ENCODE peak calls at places on chromosomes 5 and 9, in nine cellular contexts. T is tibial nerve; G is SW480; V is NCI-H1417; U is nucleus accumbens; Q is Jurkat, Clone E6-1; M is CD8-positive, alpha-beta T cell; O is cardiac muscle cell; Y is neural crest cell. F is an unnamed sample.

GRCh38 chr9:121942313-121942712 is 150.8 kb downstream of the TTLL11 start:
- DNase-seq in T (no peak), G (no peak), V (no peak), U (no peak), Q (no peak), M (no peak), O (no peak), Y (no peak), F (no peak)

GRCh38 chr5:139181835-139182452 is 16.2 kb downstream of the SIL1 start:
- DNase-seq in T (no peak), G (peak), V (no peak), U (no peak), Q (no peak), M (no peak), O (no peak), Y (peak), F (peak)

GRCh38 chr5:171667341-171668096 is 118.1 kb upstream of the SMIM23 start:
- DNase-seq in T (peak), G (peak), V (no peak), U (no peak), Q (no peak), M (no peak), O (no peak), Y (no peak), F (peak)

GRCh38 chr5:39106332-39106731 is 32.1 kb upstream of the RICTOR start:
- DNase-seq in T (no peak), G (peak), V (no peak), U (no peak), Q (no peak), M (no peak), O (no peak), Y (no peak), F (no peak)

GRCh38 chr5:67793418-67793817 is 422.1 kb upstream of the PIK3R1 start:
- DNase-seq in T (no peak), G (no peak), V (no peak), U (no peak), Q (no peak), M (no peak), O (no peak), Y (no peak), F (no peak)

GRCh38 chr9:6703898-6704639 is 53.7 kb upstream of the KDM4C start:
- DNase-seq in T (peak), G (peak), V (peak), U (peak), Q (peak), M (peak), O (peak), Y (peak), F (peak)

GRCh38 chr9:101119206-101119819 is 90.8 kb downstream of the PLPPR1 start:
- DNase-seq in T (no peak), G (peak), V (peak), U (peak), Q (peak), M (no peak), O (peak), Y (peak), F (peak)

GRCh38 chr5:79742549-79743136 is 53.0 kb downstream of the CMYA5 start:
- DNase-seq in T (no peak), G (no peak), V (no peak), U (no peak), Q (no peak), M (no peak), O (no peak), Y (no peak), F (no peak)

GRCh38 chr5:120293796-120294195 is 170.3 kb upstream of the PRR16 start:
- DNase-seq in T (no peak), G (no peak), V (no peak), U (no peak), Q (no peak), M (no peak), O (no peak), Y (no peak), F (no peak)

GRCh38 chr5:180161420-180162303 is 47.3 kb downstream of the RASGEF1C start:
- DNase-seq in T (no peak), G (peak), V (peak), U (peak), Q (no peak), M (no peak), O (no peak), Y (no peak), F (peak)

GRCh38 chr5:112878760-112879159 is 17.7 kb downstream of the SRP19 start:
- DNase-seq in T (no peak), G (peak), V (no peak), U (no peak), Q (peak), M (no peak), O (no peak), Y (no peak), F (peak)

GRCh38 chr5:139696894-139697658 is 48.9 kb downstream of the CXXC5 start:
- DNase-seq in T (peak), G (peak), V (peak), U (no peak), Q (no peak), M (no peak), O (peak), Y (no peak), F (peak)

GRCh38 chr5:167378894-167379723 is 912.3 kb upstream of the WWC1 start:
- DNase-seq in T (no peak), G (no peak), V (no peak), U (no peak), Q (no peak), M (no peak), O (no peak), Y (no peak), F (peak)

GRCh38 chr5:149264432-149265069 is 7.1 kb upstream of the AFAP1L1 start:
- DNase-seq in T (no peak), G (peak), V (peak), U (no peak), Q (peak), M (peak), O (peak), Y (no peak), F (peak)

GRCh38 chr5:1883120-1883924 is 597 bp upstream of the IRX4 start:
- DNase-seq in T (no peak), G (no peak), V (peak), U (no peak), Q (no peak), M (no peak), O (peak), Y (no peak), F (peak)

GRCh38 chr5:135437796-135438560 is 9.2 kb downstream of the DCANP1 start:
- DNase-seq in T (peak), G (no peak), V (no peak), U (peak), Q (no peak), M (no peak), O (no peak), Y (no peak), F (peak)

GRCh38 chr5:172806897-172807672 is 27.0 kb upstream of the ERGIC1 start:
- DNase-seq in T (peak), G (peak), V (no peak), U (no peak), Q (no peak), M (peak), O (peak), Y (peak), F (peak)